ENCODE peak calls at places on chromosomes 5 and 9, in five cellular contexts. One of them, this sample, is unnamed.
A peak's percentile ranks its signal among the peaks of the same experiment; 100 is the strongest.

GRCh38 chr9:3936520-3937235 is 363.2 kb downstream of the GLIS3 start:
- DNase-seq in HTR-8/SVneo: no peak
- DNase-seq in GM19239: no peak
- DNase-seq in GM10248: no peak
- DNase-seq in activated naive CD8-positive, alpha-beta T cell treated with anti-CD3 and anti-CD28 coated beads for 36 hours: no peak
- DNase-seq in this sample: no peak

GRCh38 chr5:97534166-97534565 is 351.1 kb upstream of the RIOK2 start:
- DNase-seq in HTR-8/SVneo: peak; percentile 53
- DNase-seq in GM19239: no peak
- DNase-seq in GM10248: peak; percentile 41
- DNase-seq in activated naive CD8-positive, alpha-beta T cell treated with anti-CD3 and anti-CD28 coated beads for 36 hours: no peak
- DNase-seq in this sample: peak; percentile 28

GRCh38 chr5:80216753-80217596 is 38.9 kb downstream of the SERINC5 start:
- DNase-seq in HTR-8/SVneo: no peak
- DNase-seq in GM19239: no peak
- DNase-seq in GM10248: no peak
- DNase-seq in activated naive CD8-positive, alpha-beta T cell treated with anti-CD3 and anti-CD28 coated beads for 36 hours: peak; percentile 49
- DNase-seq in this sample: peak; percentile 67

GRCh38 chr5:180889366-180889765 is 9.6 kb upstream of the BTNL8 start:
- DNase-seq in HTR-8/SVneo: no peak
- DNase-seq in GM19239: no peak
- DNase-seq in GM10248: no peak
- DNase-seq in activated naive CD8-positive, alpha-beta T cell treated with anti-CD3 and anti-CD28 coated beads for 36 hours: no peak
- DNase-seq in this sample: no peak

GRCh38 chr9:107307331-107307730 is 24.3 kb downstream of the RAD23B start:
- DNase-seq in HTR-8/SVneo: no peak
- DNase-seq in GM19239: no peak
- DNase-seq in GM10248: no peak
- DNase-seq in activated naive CD8-positive, alpha-beta T cell treated with anti-CD3 and anti-CD28 coated beads for 36 hours: no peak
- DNase-seq in this sample: no peak

GRCh38 chr5:178223828-178224335 is 8.7 kb downstream of the PHYKPL start:
- DNase-seq in HTR-8/SVneo: no peak
- DNase-seq in GM19239: no peak
- DNase-seq in GM10248: no peak
- DNase-seq in activated naive CD8-positive, alpha-beta T cell treated with anti-CD3 and anti-CD28 coated beads for 36 hours: no peak
- DNase-seq in this sample: no peak

GRCh38 chr9:133519693-133520092 is 5.1 kb downstream of the MYMK start:
- DNase-seq in HTR-8/SVneo: no peak
- DNase-seq in GM19239: no peak
- DNase-seq in GM10248: no peak
- DNase-seq in activated naive CD8-positive, alpha-beta T cell treated with anti-CD3 and anti-CD28 coated beads for 36 hours: no peak
- DNase-seq in this sample: no peak

GRCh38 chr5:172727551-172727950 is 43.4 kb downstream of the DUSP1 start:
- DNase-seq in HTR-8/SVneo: no peak
- DNase-seq in GM19239: no peak
- DNase-seq in GM10248: no peak
- DNase-seq in activated naive CD8-positive, alpha-beta T cell treated with anti-CD3 and anti-CD28 coated beads for 36 hours: no peak
- DNase-seq in this sample: no peak

GRCh38 chr5:54315736-54316135 is 5.4 kb upstream of the ARL15 start:
- DNase-seq in HTR-8/SVneo: no peak
- DNase-seq in GM19239: no peak
- DNase-seq in GM10248: no peak
- DNase-seq in activated naive CD8-positive, alpha-beta T cell treated with anti-CD3 and anti-CD28 coated beads for 36 hours: no peak
- DNase-seq in this sample: no peak

GRCh38 chr9:131276107-131276888 is at the start of gene FAM78A:
- DNase-seq in HTR-8/SVneo: no peak
- DNase-seq in GM19239: no peak
- DNase-seq in GM10248: no peak
- DNase-seq in activated naive CD8-positive, alpha-beta T cell treated with anti-CD3 and anti-CD28 coated beads for 36 hours: peak; percentile 61
- DNase-seq in this sample: peak; percentile 65

GRCh38 chr9:28456886-28457285 is 883.6 kb upstream of the C9orf72 start:
- DNase-seq in HTR-8/SVneo: no peak
- DNase-seq in GM19239: no peak
- DNase-seq in GM10248: no peak
- DNase-seq in activated naive CD8-positive, alpha-beta T cell treated with anti-CD3 and anti-CD28 coated beads for 36 hours: no peak
- DNase-seq in this sample: no peak

GRCh38 chr9:95185931-95186330 is 131.6 kb downstream of the FANCC start:
- DNase-seq in HTR-8/SVneo: no peak
- DNase-seq in GM19239: no peak
- DNase-seq in GM10248: no peak
- DNase-seq in activated naive CD8-positive, alpha-beta T cell treated with anti-CD3 and anti-CD28 coated beads for 36 hours: no peak
- DNase-seq in this sample: no peak

GRCh38 chr9:96020822-96021615 is 145.5 kb downstream of the ERCC6L2 start:
- DNase-seq in HTR-8/SVneo: peak; percentile 26
- DNase-seq in GM19239: no peak
- DNase-seq in GM10248: peak; percentile 50
- DNase-seq in activated naive CD8-positive, alpha-beta T cell treated with anti-CD3 and anti-CD28 coated beads for 36 hours: peak; percentile 68
- DNase-seq in this sample: peak; percentile 67

GRCh38 chr5:32642276-32643002 is 57.1 kb downstream of the SUB1 start:
- DNase-seq in HTR-8/SVneo: peak; percentile 31
- DNase-seq in GM19239: no peak
- DNase-seq in GM10248: no peak
- DNase-seq in activated naive CD8-positive, alpha-beta T cell treated with anti-CD3 and anti-CD28 coated beads for 36 hours: no peak
- DNase-seq in this sample: no peak

GRCh38 chr5:106964102-106964501 is 706.6 kb downstream of the EFNA5 start:
- DNase-seq in HTR-8/SVneo: no peak
- DNase-seq in GM19239: no peak
- DNase-seq in GM10248: no peak
- DNase-seq in activated naive CD8-positive, alpha-beta T cell treated with anti-CD3 and anti-CD28 coated beads for 36 hours: no peak
- DNase-seq in this sample: no peak

GRCh38 chr9:14180077-14180941 is 133.6 kb downstream of the NFIB start:
- DNase-seq in HTR-8/SVneo: no peak
- DNase-seq in GM19239: no peak
- DNase-seq in GM10248: no peak
- DNase-seq in activated naive CD8-positive, alpha-beta T cell treated with anti-CD3 and anti-CD28 coated beads for 36 hours: no peak
- DNase-seq in this sample: no peak

GRCh38 chr9:127700594-127701255 is 6.1 kb upstream of the CFAP157 start:
- DNase-seq in HTR-8/SVneo: no peak
- DNase-seq in GM19239: no peak
- DNase-seq in GM10248: no peak
- DNase-seq in activated naive CD8-positive, alpha-beta T cell treated with anti-CD3 and anti-CD28 coated beads for 36 hours: no peak
- DNase-seq in this sample: no peak